ENCODE peak calls at places on chromosomes 4 and X, in seven cellular contexts. B is psoas muscle, T is fibroblast of lung, J is AG10803, K is neural progenitor cell, G is AG04449, N is stomach. R is an unnamed sample.

GRCh38 chrX:14758029-14758491 is 114.8 kb downstream of the FANCB start:
- DNase-seq in K (no peak), J (no peak), N (no peak), T (no peak), G (no peak), B (no peak), R (no peak)

GRCh38 chr4:139740531-139741041 is 75.0 kb downstream of the MGST2 start:
- DNase-seq in B (peak; percentile 81), J (peak; percentile 94), T (peak; percentile 94), N (peak; percentile 56), G (peak; percentile 72), K (no peak), R (no peak)

GRCh38 chr4:183350317-183351071 is 28.3 kb upstream of the CLDN24 start:
- DNase-seq in J (peak; percentile 91), N (peak; percentile 10), G (no peak), K (no peak), B (no peak), T (no peak), R (no peak)

GRCh38 chr4:24599275-24599674 is 14.9 kb upstream of the DHX15 start:
- DNase-seq in G (no peak), K (no peak), N (no peak), J (no peak), T (no peak), B (peak; percentile 50), R (no peak)

GRCh38 chr4:8818063-8818881 is 53.4 kb downstream of the HMX1 start:
- DNase-seq in B (peak; percentile 34), G (no peak), T (no peak), J (no peak), K (peak; percentile 13), N (peak; percentile 21), R (no peak)

GRCh38 chrX:333611-334311 is 15.2 kb upstream of the GTPBP6 start:
- DNase-seq in N (no peak), B (peak; percentile 43), J (no peak), T (no peak), G (no peak), K (no peak), R (no peak)

GRCh38 chr4:53717064-53717549 is 125.8 kb upstream of the LNX1 start:
- DNase-seq in N (no peak), K (no peak), T (peak; percentile 56), J (peak; percentile 30), G (no peak), B (no peak), R (no peak)

GRCh38 chr4:9952415-9952950 is 68.8 kb downstream of the SLC2A9 start:
- DNase-seq in K (no peak), J (no peak), T (no peak), B (no peak), G (no peak), N (no peak), R (no peak)

GRCh38 chrX:100409316-100410082 is 574 bp downstream of the PCDH19 start:
- DNase-seq in J (no peak), T (peak; percentile 1), N (no peak), G (no peak), K (peak; percentile 52), B (no peak), R (no peak)

GRCh38 chrX:87525771-87526229 is 8.2 kb downstream of the KLHL4 start:
- DNase-seq in N (no peak), G (no peak), K (no peak), T (peak; percentile 90), J (no peak), B (no peak), R (no peak)

GRCh38 chr4:8652181-8653078 is 59.9 kb downstream of the CPZ start:
- DNase-seq in K (no peak), N (peak; percentile 19), G (no peak), J (no peak), T (no peak), B (no peak), R (no peak)

GRCh38 chr4:34417160-34417559 is 1827.2 kb downstream of the ARAP2 start:
- DNase-seq in B (no peak), N (no peak), K (no peak), T (no peak), J (peak; percentile 0), G (no peak), R (no peak)

GRCh38 chr4:78477276-78477675 is 74.3 kb upstream of the ANXA3 start:
- DNase-seq in N (no peak), J (peak; percentile 43), T (peak; percentile 16), B (no peak), K (no peak), G (peak; percentile 7), R (no peak)

GRCh38 chr4:101356928-101357327 is 9.6 kb upstream of the PPP3CA start:
- DNase-seq in J (peak; percentile 96), B (no peak), K (no peak), G (peak; percentile 89), N (peak; percentile 68), T (peak; percentile 99), R (no peak)

GRCh38 chr4:7941111-7942018 is 1.7 kb upstream of the AFAP1 start:
- DNase-seq in N (no peak), B (no peak), K (no peak), J (no peak), G (no peak), T (no peak), R (no peak)

GRCh38 chrX:21373637-21374162 is 518 bp upstream of the CNKSR2 start:
- DNase-seq in T (no peak), K (peak; percentile 89), N (no peak), B (no peak), G (no peak), J (no peak), R (no peak)

GRCh38 chr4:8291036-8291682 is 21.6 kb downstream of the HTRA3 start:
- DNase-seq in K (no peak), J (no peak), N (no peak), T (no peak), G (no peak), B (peak; percentile 35), R (no peak)

GRCh38 chr4:48967626-48968025 is 18.4 kb upstream of the CWH43 start:
- DNase-seq in G (no peak), K (peak; percentile 33), N (no peak), B (no peak), J (no peak), T (peak; percentile 12), R (no peak)

GRCh38 chrX:2226906-2227656 is 273.7 kb downstream of the DHRSX start:
- DNase-seq in B (no peak), K (no peak), G (no peak), N (no peak), J (no peak), T (no peak), R (no peak)

GRCh38 chr4:133148690-133149363 is at the start of gene PCDH10:
- DNase-seq in N (peak; percentile 65), K (peak; percentile 96), T (peak; percentile 94), J (peak; percentile 80), G (peak; percentile 34), B (peak; percentile 91), R (no peak)

GRCh38 chr4:133147365-133147821 is 1.7 kb upstream of the PCDH10 start:
- DNase-seq in N (no peak), J (no peak), B (no peak), G (no peak), K (peak; percentile 26), T (no peak), R (no peak)

GRCh38 chr4:133146574-133147198 is 2.4 kb upstream of the PCDH10 start:
- DNase-seq in G (no peak), T (peak; percentile 53), K (peak; percentile 80), J (peak; percentile 35), B (peak; percentile 34), N (no peak), R (peak; percentile 62)

GRCh38 chr4:133149364-133149695 is 236 bp downstream of the PCDH10 start:
- DNase-seq in J (no peak), B (no peak), G (no peak), T (no peak), N (no peak), K (no peak), R (no peak)

GRCh38 chr4:133147922-133148689 is 988 bp upstream of the PCDH10 start:
- DNase-seq in B (peak; percentile 42), K (peak; percentile 78), T (peak; percentile 79), G (no peak), J (peak; percentile 9), N (no peak), R (no peak)
- H3K4me3 ChIP-seq in B (peak overlapping the region; percentile 62), K (peak overlapping the region; percentile 57), T (peak overlapping the region; percentile 58), G (peak overlapping the region; percentile 60), J (peak overlapping the region; percentile 26), N (peak overlapping the region; percentile 39), R (no peak overlapping the region)

GRCh38 chr4:125776146-125776545 is 461.4 kb downstream of the FAT4 start:
- DNase-seq in J (no peak), G (no peak), B (no peak), T (no peak), N (no peak), K (no peak), R (no peak)
- H3K4me3 ChIP-seq in J (no peak overlapping the region), G (no peak overlapping the region), B (no peak overlapping the region), T (no peak overlapping the region), N (no peak overlapping the region), K (no peak overlapping the region), R (no peak overlapping the region)

DNA sequence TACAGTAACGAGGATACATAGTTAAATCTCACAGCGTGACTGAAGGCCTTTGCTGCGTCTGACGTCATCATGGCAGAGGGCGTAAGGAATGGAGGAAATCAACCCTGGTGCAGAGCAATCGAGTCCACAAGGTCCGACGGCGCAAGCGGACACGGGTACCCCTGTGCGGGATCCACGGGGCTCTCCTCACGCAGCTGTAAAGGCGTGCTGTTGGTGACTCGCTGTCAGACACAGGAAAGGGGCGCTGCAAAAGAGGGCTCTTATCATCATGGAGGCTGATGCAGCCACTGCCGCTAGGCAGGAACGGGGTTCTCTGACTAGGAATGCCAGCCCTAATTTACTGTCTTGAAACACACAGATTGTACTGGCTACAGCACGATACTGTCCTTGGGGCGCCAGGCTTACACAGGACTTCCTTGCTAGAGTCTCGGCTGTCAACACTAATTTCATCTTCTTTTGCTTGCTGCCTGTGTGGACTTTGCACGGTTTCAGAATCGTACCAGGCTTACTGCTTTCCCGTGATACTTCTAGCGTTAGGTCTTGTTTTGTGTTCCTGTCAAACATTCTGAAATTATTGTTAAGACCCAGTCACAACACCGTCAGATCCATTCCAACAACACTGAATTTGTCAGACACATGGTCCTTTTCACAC is 13.6 kb downstream of the RNF212 start:
- DNase-seq in G (no peak), K (no peak), J (no peak), T (no peak), N (no peak), B (no peak), R (no peak)
- H3K4me3 ChIP-seq in G (no peak overlapping the region), K (no peak overlapping the region), J (no peak overlapping the region), T (no peak overlapping the region), N (no peak overlapping the region), B (no peak overlapping the region), R (no peak overlapping the region)

GRCh38 chr4:32133141-32133540 is 1413.0 kb downstream of the PCDH7 start:
- DNase-seq in T (no peak), J (no peak), G (no peak), K (no peak), N (no peak), B (no peak), R (no peak)

GRCh38 chr4:32140636-32141035 is 1420.5 kb downstream of the PCDH7 start:
- DNase-seq in J (peak; percentile 52), K (no peak), T (peak; percentile 97), G (no peak), B (no peak), N (no peak), R (no peak)

GRCh38 chr4:32133734-32134133 is 1413.6 kb downstream of the PCDH7 start:
- DNase-seq in N (no peak), J (no peak), T (no peak), K (peak; percentile 70), B (no peak), G (no peak), R (no peak)

GRCh38 chr4:32135642-32136041 is 1415.5 kb downstream of the PCDH7 start:
- DNase-seq in T (peak; percentile 14), J (peak; percentile 39), G (no peak), N (no peak), B (no peak), K (no peak), R (no peak)

GRCh38 chr4:32136081-32136787 is 1416.1 kb downstream of the PCDH7 start:
- DNase-seq in B (no peak), J (no peak), G (no peak), K (no peak), N (no peak), T (no peak), R (no peak)
- H3K4me3 ChIP-seq in B (no peak overlapping the region), J (no peak overlapping the region), G (no peak overlapping the region), K (no peak overlapping the region), N (no peak overlapping the region), T (no peak overlapping the region), R (no peak overlapping the region)

R was measured in Jurkat, Clone E6-1.